ENCODE peak calls at places on chromosomes 2 and 18, in five cellular contexts. L is H1, K is K562, W is HCT116, A is GM12878. D is an unnamed sample.
A peak's percentile ranks its signal among the peaks of the same experiment; 100 is the strongest.

GRCh38 chr2:213101686-213102460 is 49.5 kb downstream of the IKZF2 start:
- DNase-seq in W (no peak), K (no peak), L (no peak), A (no peak), D (no peak)

GRCh38 chr2:120552800-120553471 is 182.7 kb upstream of the GLI2 start:
- DNase-seq in A (no peak), W (peak; percentile 84), L (peak; percentile 91), K (peak; percentile 80), D (peak; percentile 90)

GRCh38 chr2:118224144-118224887 is 136.0 kb downstream of the INSIG2 start:
- DNase-seq in K (no peak), W (no peak), L (peak; percentile 72), A (no peak), D (no peak)

GRCh38 chr18:69648486-69648885 is 247.8 kb downstream of the DOK6 start:
- DNase-seq in A (no peak), W (no peak), K (no peak), L (no peak), D (peak; percentile 6)

GRCh38 chr18:28834889-28835288 is 658.0 kb upstream of the CDH2 start:
- DNase-seq in A (no peak), W (no peak), K (no peak), L (no peak), D (no peak)

GRCh38 chr2:46939596-46940359 is 24.2 kb upstream of the MCFD2 start:
- DNase-seq in A (no peak), K (no peak), W (no peak), L (no peak), D (peak; percentile 23)

GRCh38 chr2:113185643-113186315 is 12.0 kb downstream of the PSD4 start:
- DNase-seq in K (no peak), W (no peak), A (no peak), L (no peak), D (no peak)

GRCh38 chr18:596288-596881 is 403 bp upstream of the CLUL1 start:
- DNase-seq in W (peak; percentile 47), A (no peak), L (peak; percentile 71), K (peak; percentile 88), D (peak; percentile 43)

GRCh38 chr2:191521608-191522208 is 156.2 kb upstream of the NABP1 start:
- DNase-seq in W (peak; percentile 26), K (peak; percentile 7), L (no peak), A (no peak), D (peak; percentile 40)

GRCh38 chr2:15989559-15989958 is 49.2 kb downstream of the MYCN start:
- DNase-seq in L (no peak), A (no peak), W (no peak), K (no peak), D (no peak)

GRCh38 chr2:217231212-217231611 is 371.3 kb upstream of the TNP1 start:
- DNase-seq in L (no peak), K (no peak), A (no peak), W (no peak), D (no peak)

GRCh38 chr2:157559461-157559860 is 69.2 kb downstream of the ACVR1C start:
- DNase-seq in L (no peak), A (no peak), K (no peak), W (no peak), D (no peak)

GRCh38 chr2:134738150-134738865 is 19.5 kb upstream of the TMEM163 start:
- DNase-seq in K (no peak), A (no peak), W (no peak), L (no peak), D (no peak)

GRCh38 chr2:196336206-196336605 is 164.8 kb upstream of the STK17B start:
- DNase-seq in A (no peak), W (no peak), K (no peak), L (no peak), D (no peak)

GRCh38 chr2:83971547-83971946 is 487.5 kb downstream of the SUCLG1 start:
- DNase-seq in K (peak; percentile 82), W (no peak), L (no peak), A (no peak), D (no peak)

GRCh38 chr2:217335341-217335966 is 475.6 kb upstream of the TNP1 start:
- DNase-seq in W (no peak), K (no peak), L (no peak), A (no peak), D (peak; percentile 60)

GRCh38 chr2:74221604-74222299 is 23.3 kb downstream of the MTHFD2 start:
- DNase-seq in A (no peak), W (no peak), L (no peak), K (no peak), D (no peak)

GRCh38 chr2:11914455-11914854 is 168.0 kb downstream of the LPIN1 start:
- DNase-seq in W (no peak), K (no peak), A (no peak), L (no peak), D (no peak)
- TF ChIP-seq SRF in W (no peak), K (no peak), A (no peak), L (no peak), D (no peak)

GRCh38 chr2:241391892-241392665 is 36.0 kb downstream of the FARP2 start:
- DNase-seq in A (no peak), W (peak; percentile 22), K (peak; percentile 12), L (peak; percentile 56), D (peak; percentile 73)

GRCh38 chr2:241390301-241391206 is 34.5 kb downstream of the FARP2 start:
- DNase-seq in W (no peak), A (no peak), L (no peak), K (no peak), D (no peak)

GRCh38 chr2:241389697-241390096 is 33.6 kb downstream of the FARP2 start:
- DNase-seq in K (no peak), L (no peak), W (no peak), A (no peak), D (no peak)

DNA sequence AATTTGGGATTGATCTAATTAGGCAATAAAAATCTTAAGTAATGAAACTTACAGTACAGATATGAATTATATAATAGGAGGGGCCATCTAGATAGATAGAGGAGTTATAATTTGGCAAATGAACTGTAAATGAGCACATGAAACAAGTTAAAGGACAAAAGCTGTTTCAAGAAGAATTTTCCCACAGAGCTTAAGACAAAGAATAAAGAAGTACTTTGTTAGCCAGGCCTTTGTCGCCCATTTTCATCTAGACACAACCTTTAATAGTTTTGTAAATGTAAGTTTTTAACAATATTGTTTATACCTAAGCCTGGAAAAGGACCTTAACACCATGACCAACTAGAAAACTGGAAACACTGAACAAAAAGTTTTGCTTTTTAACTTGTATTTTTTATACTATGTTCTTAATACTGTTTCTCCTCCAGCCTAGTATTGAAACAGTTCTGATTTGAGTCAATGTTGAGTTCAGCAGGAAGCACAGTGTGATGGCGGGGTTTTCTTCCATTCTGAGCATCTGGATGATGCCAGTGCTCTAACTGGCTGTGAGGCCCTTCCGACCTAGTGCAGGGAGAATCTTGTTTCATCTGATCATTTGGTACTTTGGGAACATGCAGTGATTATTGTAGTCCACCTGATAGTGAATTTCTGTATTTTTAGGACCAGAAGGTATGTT is 37.6 kb downstream of the FARP2 start:
- DNase-seq in L (no peak), K (no peak), A (no peak), W (no peak), D (no peak)
- TF ChIP-seq SRF in L (no peak), K (no peak), A (no peak), W (no peak), D (no peak)

GRCh38 chr2:41701231-41701630 is 346.6 kb upstream of the PKDCC start:
- DNase-seq in K (no peak), L (no peak), W (no peak), A (no peak), D (no peak)

GRCh38 chr2:41703123-41703522 is 344.7 kb upstream of the PKDCC start:
- DNase-seq in A (no peak), W (no peak), L (no peak), K (no peak), D (no peak)

GRCh38 chr2:41695714-41696113 is 352.1 kb upstream of the PKDCC start:
- DNase-seq in W (no peak), L (no peak), K (no peak), A (no peak), D (no peak)

GRCh38 chr2:41697389-41697788 is 350.4 kb upstream of the PKDCC start:
- DNase-seq in L (no peak), W (no peak), A (no peak), K (no peak), D (no peak)

DNA sequence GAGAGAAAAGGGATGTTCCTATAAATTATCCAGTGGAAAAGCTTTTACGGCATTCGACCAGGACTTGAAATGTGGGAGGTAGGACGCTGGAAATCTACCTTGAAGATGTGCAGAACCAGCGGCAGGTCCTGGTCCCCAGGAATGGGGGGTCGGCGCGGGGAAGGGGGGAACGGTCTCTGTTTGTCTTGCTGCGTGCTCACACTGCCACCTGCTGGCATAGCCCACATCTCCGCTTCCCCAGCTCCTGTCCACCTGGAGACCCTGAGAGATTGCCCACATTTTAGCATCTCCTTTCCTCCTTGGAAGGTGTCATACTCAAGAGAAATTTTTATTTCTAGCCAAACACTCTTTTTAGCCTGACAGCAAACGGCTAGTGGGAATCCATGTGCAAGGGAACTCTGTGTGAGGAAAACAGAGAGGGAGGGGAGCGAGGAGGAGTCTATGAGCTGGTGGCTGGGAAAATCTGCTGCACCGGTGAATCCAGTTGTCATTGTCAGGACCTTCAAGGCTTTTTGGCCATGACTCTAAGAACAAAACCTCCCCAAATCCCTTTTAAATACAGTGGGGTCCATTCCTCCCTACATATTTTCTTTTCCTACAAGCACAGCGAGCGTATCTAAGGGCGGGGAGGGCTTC is 348.9 kb upstream of the PKDCC start:
- DNase-seq in W (no peak), K (peak; percentile 31), A (no peak), L (peak; percentile 83), D (no peak)
- TF ChIP-seq SRF in W (no peak), K (no peak), A (no peak), L (no peak), D (no peak)

DNA sequence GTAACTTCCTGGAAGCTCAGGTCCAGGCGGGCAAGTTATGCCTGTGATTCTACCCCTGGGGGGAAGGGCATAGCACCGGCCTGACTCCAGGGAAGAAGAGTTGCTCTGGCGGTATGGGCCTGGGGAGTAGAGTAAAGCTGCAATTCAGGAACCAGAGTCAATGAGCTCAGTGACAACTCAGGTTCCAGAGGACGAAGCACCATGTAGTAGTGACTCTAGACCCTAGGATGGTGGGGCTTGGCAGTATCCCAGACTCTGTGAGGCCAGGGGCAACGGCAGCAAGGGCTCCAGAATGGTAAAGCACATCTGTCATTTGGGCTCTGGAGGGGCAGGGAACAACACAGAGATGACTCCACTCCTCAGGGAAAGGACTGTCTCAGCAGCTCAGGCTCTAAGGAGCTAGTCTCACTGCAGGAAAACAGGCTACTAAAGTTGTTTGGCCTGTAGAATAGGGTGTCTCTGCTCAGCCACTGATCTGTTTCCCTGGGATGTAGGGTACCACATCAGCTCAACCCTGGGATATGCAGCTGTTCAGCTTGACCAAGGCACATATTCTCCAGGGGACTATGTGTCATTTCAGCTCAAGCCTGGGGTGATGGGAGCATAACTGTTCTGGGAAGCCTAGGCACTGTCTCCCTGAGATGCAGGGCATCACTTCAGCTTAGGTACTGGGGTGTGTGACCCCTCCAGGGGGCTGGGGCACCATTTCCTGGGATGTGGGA is 36.2 kb upstream of the RHOB start:
- DNase-seq in K (no peak), A (no peak), L (no peak), W (no peak), D (no peak)
- TF ChIP-seq SRF in K (no peak), A (no peak), L (no peak), W (no peak), D (no peak)

DNA sequence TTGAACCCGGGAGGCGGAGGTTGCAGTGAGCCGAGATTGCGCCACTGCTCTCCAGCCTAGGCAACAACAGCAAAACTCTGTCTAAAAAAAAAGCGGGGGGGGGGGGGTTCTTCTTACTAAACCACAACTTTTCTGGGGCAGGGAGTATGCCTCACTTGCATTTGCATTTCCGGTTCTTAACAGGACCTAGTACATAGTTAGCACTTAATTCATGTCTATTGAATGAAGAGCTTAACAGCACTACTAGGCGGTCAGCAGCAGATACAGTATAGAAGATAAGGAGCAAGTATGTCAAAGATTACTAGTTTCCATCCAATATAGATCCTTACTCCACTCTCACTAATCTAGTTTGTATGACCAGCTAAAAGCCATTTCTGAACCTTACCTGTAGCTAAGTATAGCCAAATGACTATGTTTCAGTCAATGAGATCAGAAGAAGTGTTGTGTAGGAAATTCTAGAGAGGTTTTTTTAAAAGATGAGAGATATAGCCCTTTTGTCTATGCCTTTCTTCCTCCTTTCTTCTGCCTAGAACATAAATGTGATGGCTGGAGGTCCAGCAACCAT is 11.4 kb downstream of the HYCC2 start:
- DNase-seq in W (no peak), A (no peak), L (no peak), K (no peak), D (no peak)
- TF ChIP-seq SRF in W (no peak), A (no peak), L (no peak), K (no peak), D (no peak)

D was measured in HepG2.